ENCODE peak calls at places on chromosomes 7 and 10, in ten cellular contexts. H is PC-9, X is left ventricle myocardium inferior, P is PC-3, O is pancreas, M is colonic mucosa, T is keratinocyte, D is transverse colon, R is neural progenitor cell, C is heart right ventricle. J is an unnamed sample. For H3K4me1, the result is how much of the 10 kb centered on the place peaks cover.

GRCh38 chr10:61628199-61628874 is 34.4 kb upstream of the CABCOCO1 start:
- DNase-seq in H (peak), X (no peak), P (peak), O (no peak), M (no peak), T (no peak), D (no peak), R (no peak), C (no peak), J (no peak)

GRCh38 chr7:111082351-111082750 is 8.6 kb upstream of the LRRN3 start:
- DNase-seq in H (no peak), X (no peak), P (no peak), O (no peak), M (no peak), T (no peak), D (no peak), R (peak), C (no peak), J (no peak)

GRCh38 chr10:77391605-77392235 is 245.9 kb downstream of the KCNMA1 start:
- DNase-seq in H (peak), X (peak), P (peak), O (peak), M (peak), T (no peak), D (peak), R (peak), C (peak), J (peak)

GRCh38 chr7:158676898-158677297 is 27.7 kb downstream of the NCAPG2 start:
- DNase-seq in H (no peak), X (no peak), P (no peak), O (no peak), M (no peak), T (no peak), D (no peak), R (no peak), C (no peak), J (no peak)

GRCh38 chr10:16995867-16996529 is 133.6 kb downstream of the CUBN start:
- DNase-seq in H (no peak), X (no peak), P (peak), O (no peak), M (no peak), T (no peak), D (no peak), R (peak), C (peak), J (no peak)

GRCh38 chr7:132785861-132786260 is 209.6 kb upstream of the PLXNA4 start:
- DNase-seq in H (no peak), X (no peak), P (no peak), O (no peak), M (no peak), T (no peak), D (no peak), R (no peak), C (no peak), J (no peak)

GRCh38 chr7:34042406-34042805 is 137.1 kb downstream of the BMPER start:
- DNase-seq in H (no peak), X (no peak), P (peak), O (no peak), M (no peak), T (no peak), D (no peak), R (no peak), C (no peak), J (no peak)

GRCh38 chr7:6392712-6393666 is 54.8 kb downstream of the DAGLB start:
- DNase-seq in H (peak), X (peak), P (peak), O (peak), M (peak), T (peak), D (peak), R (no peak), C (peak), J (peak)

GRCh38 chr10:126373982-126374381 is 14.3 kb downstream of the ADAM12 start:
- DNase-seq in H (no peak), X (no peak), P (peak), O (no peak), M (no peak), T (no peak), D (no peak), R (no peak), C (no peak), J (no peak)

GRCh38 chr7:79923953-79924352 is 210.7 kb upstream of the GNAI1 start:
- DNase-seq in H (no peak), X (no peak), P (peak), O (no peak), M (no peak), T (no peak), D (no peak), R (no peak), C (no peak), J (no peak)

GRCh38 chr10:114541081-114541833 is 116.8 kb downstream of the ABLIM1 start:
- DNase-seq in H (peak), X (peak), P (peak), O (peak), M (peak), T (no peak), D (peak), R (no peak), C (peak), J (peak)

GRCh38 chr7:31027161-31027965 is 24.7 kb upstream of the ADCYAP1R1 start:
- DNase-seq in H (no peak), X (peak), P (no peak), O (no peak), M (peak), T (no peak), D (peak), R (peak), C (peak), J (no peak)

GRCh38 chr10:58278274-58278961 is 9.5 kb downstream of the CISD1 start:
- DNase-seq in H (no peak), X (no peak), P (no peak), O (no peak), M (no peak), T (no peak), D (no peak), R (no peak), C (no peak), J (no peak)

GRCh38 chr10:98267069-98267893 is 713 bp downstream of the LOXL4 start:
- DNase-seq in H (no peak), X (no peak), P (no peak), O (no peak), M (no peak), T (no peak), D (no peak), R (no peak), C (no peak), J (no peak)

GRCh38 chr7:150374026-150374425 is 5.1 kb upstream of the ZNF775 start:
- DNase-seq in H (no peak), X (no peak), P (no peak), O (no peak), M (no peak), T (no peak), D (no peak), R (no peak), C (no peak), J (no peak)

GRCh38 chr10:42951486-42952251 is 125.2 kb upstream of the RET start:
- DNase-seq in H (no peak), X (peak), P (peak), O (peak), M (peak), T (no peak), D (no peak), R (peak), C (peak), J (peak)

GRCh38 chr7:74002474-74003017 is 25.4 kb upstream of the ELN start:
- DNase-seq in H (peak), X (peak), P (peak), O (no peak), M (peak), T (no peak), D (peak), R (no peak), C (peak), J (peak)

GRCh38 chr7:30750574-30751256 is 1.2 kb upstream of the INMT start:
- DNase-seq in H (no peak), X (peak), P (no peak), O (no peak), M (peak), T (no peak), D (peak), R (no peak), C (peak), J (peak)

GRCh38 chr10:113214331-113214730 is 264.3 kb downstream of the TCF7L2 start:
- DNase-seq in H (no peak), X (no peak), P (peak), O (no peak), M (no peak), T (no peak), D (no peak), R (no peak), C (no peak), J (no peak)

GRCh38 chr10:133474027-133474426 is 20.3 kb downstream of the SCART1 start:
- DNase-seq in H (no peak), X (no peak), P (no peak), O (no peak), M (no peak), T (no peak), D (no peak), R (no peak), C (no peak), J (no peak)

DNA sequence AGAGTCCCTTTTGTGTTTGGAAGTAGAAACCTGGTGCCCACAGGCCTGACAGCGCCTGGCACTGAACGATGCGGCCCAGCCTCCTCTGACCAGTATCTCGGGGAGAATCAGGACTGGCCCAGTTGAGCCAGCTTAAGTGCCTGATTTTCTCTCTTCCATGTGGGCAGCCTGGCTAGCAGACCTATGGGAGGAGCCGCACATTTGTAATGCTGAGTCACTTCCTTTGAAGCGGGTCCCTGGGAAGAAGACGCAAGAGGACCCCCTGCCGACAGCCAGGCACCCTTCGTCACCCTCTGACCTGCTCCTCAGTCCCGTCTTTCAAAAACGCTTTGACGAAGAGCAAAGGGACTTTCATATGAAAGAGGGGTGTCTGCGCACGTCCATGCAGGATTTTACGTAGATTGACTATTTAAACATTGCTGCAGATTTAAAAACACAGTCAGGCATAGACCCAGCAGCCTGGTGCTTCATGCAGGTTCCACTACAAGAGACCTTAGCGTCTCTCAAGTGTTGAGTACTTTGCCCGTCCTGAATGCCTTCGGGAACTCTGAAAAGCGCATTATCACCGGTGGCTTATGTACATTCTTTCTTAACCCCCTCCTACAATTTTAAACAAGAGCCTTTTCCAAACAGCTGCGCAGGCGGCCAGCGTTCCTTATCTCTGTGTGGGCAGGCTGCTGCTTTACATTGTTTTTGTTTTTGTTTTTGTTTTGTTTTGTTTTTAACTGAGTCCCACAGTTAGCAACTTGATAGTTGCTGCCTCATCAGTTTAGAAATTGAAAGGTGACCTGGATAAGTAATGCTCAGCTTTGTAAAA is 36.5 kb upstream of the AP5Z1 start:
- DNase-seq in H (no peak), X (no peak), P (no peak), O (no peak), M (no peak), T (no peak), D (no peak), R (peak), C (peak), J (peak)
- H3K27ac ChIP-seq in H (peak), X (peak), P (no peak), O (peak), M (peak), T (no peak), D (peak), R (peak), C (peak), J (peak)

GRCh38 chr7:131027287-131027773 is 293.3 kb upstream of the KLF14 start:
- DNase-seq in H (peak), X (peak), P (no peak), O (no peak), M (no peak), T (no peak), D (no peak), R (no peak), C (no peak), J (peak)
- H3K4me1 ChIP-seq in H (under half), X (half or more), P (under half), O (under half), M (under half), T (under half), D (under half), R (under half), C (half or more), J (under half)

DNA sequence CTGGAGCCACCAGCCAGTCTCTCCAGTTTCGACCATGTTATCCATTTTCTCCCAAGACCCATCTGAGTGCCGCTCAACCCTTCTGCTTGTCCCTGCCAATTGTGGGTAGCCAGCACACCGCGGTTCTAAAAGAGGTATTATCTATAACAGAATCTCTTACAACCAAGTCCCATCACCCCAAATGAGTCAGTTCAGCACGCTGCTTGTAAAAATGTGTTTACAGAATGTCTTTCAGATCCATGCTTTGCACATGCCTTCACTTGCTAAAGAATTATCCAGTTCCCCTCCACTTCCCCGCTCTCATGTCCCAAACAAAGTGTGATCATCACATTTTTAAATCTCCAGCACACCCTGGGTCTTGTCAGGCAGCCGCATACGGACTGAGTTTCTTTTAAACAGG is 29.6 kb upstream of the FGFR2 start:
- DNase-seq in H (no peak), X (no peak), P (peak), O (no peak), M (no peak), T (peak), D (no peak), R (no peak), C (no peak), J (no peak)
- H3K4me3 ChIP-seq in H (no peak), X (no peak), P (no peak), O (no peak), M (no peak), T (no peak), D (no peak), R (no peak), C (no peak), J (no peak)

DNA sequence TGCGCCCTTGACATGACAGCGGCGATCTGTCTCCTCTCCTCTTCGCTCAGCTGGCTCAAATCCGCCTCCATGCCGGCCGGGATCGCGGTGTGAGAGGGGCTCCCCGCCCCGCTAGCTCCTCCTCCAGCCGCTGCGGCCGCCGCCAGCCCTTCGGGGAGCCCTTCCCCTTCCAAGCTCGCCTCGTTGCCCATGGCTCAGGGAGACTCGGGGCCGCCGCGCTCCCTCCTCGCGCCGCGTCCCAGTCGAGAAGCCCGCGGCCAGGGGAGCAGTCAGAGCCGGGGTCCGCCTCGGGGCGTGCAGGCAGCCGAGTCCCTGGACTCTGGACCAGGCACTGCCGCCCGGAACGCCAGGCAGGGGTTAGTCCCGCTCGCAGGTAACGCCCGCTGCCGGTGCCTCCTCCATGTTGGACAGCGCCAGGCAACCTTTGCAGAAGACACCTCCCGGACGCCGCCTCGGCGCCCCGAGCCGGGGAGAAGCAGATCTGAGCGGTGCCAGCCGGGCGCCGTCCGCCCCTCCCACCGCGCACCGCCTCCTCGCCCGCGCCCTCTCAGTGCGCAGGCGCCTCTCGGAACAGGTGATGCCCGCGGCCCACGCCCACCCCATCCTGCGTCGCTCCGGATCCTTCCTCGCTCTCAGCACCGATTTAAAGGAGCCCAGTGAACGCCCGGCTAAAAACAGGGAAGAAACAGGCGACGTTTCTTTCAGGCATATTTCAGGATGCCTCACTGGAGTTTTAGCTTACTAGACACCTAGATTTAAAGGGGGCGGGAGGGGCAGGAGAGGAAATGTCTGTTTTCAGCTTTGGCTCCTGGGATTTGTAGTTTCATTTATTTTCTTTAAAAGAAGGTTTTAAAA is at the start of gene PCLO:
- DNase-seq in H (peak), X (peak), P (peak), O (peak), M (peak), T (peak), D (peak), R (peak), C (peak), J (peak)
- H3K27ac ChIP-seq in H (peak), X (peak), P (peak), O (peak), M (peak), T (peak), D (peak), R (peak), C (peak), J (peak)